ENCODE peak calls at places on chromosomes 5 and 9, in four cellular contexts. K is mammary epithelial cell, W is astrocyte, X is PC-9. Q is an unnamed sample.

GRCh38 chr9:14585730-14586473 is 107.3 kb downstream of the ZDHHC21 start:
- DNase-seq in K (no peak), W (no peak), X (no peak), Q (no peak)

GRCh38 chr9:115276621-115277020 is 158.7 kb upstream of the TNC start:
- DNase-seq in W (peak; percentile 79), K (no peak), X (no peak), Q (no peak)

GRCh38 chr9:86368871-86369521 is 14.8 kb upstream of the TUT7 start:
- DNase-seq in X (peak; percentile 78), K (peak; percentile 97), W (peak; percentile 72), Q (no peak)

GRCh38 chr9:91419222-91420191 is 4.1 kb downstream of the NFIL3 start:
- DNase-seq in K (peak; percentile 90), W (peak; percentile 93), X (peak; percentile 89), Q (peak; percentile 75)

GRCh38 chr5:161094411-161094810 is 242.4 kb upstream of the ATP10B start:
- DNase-seq in W (peak; percentile 81), X (no peak), K (peak; percentile 43), Q (no peak)

GRCh38 chr9:34332370-34332964 is 3.1 kb downstream of the NUDT2 start:
- DNase-seq in X (no peak), W (peak; percentile 24), K (peak; percentile 54), Q (peak; percentile 67)

GRCh38 chr9:95783426-95783975 is 92.0 kb upstream of the ERCC6L2 start:
- DNase-seq in X (no peak), W (peak; percentile 77), K (no peak), Q (no peak)

GRCh38 chr5:62132279-62132678 is 173.7 kb upstream of the KIF2A start:
- DNase-seq in X (no peak), K (peak; percentile 61), W (no peak), Q (no peak)

GRCh38 chr9:14744768-14745167 is 22.2 kb upstream of the CER1 start:
- DNase-seq in K (no peak), W (no peak), X (no peak), Q (no peak)

GRCh38 chr5:133240425-133241091 is 188.7 kb downstream of the HSPA4 start:
- DNase-seq in W (peak; percentile 98), K (peak; percentile 98), X (peak; percentile 94), Q (peak; percentile 95)

GRCh38 chr5:112574566-112574965 is 155.5 kb upstream of the EPB41L4A start:
- DNase-seq in W (no peak), K (no peak), X (no peak), Q (no peak)

GRCh38 chr5:98839469-98840383 is 66.3 kb downstream of the RGMB start:
- DNase-seq in K (no peak), X (no peak), W (peak; percentile 10), Q (no peak)

GRCh38 chr5:154627711-154628678 is 127.2 kb upstream of the LARP1 start:
- DNase-seq in K (peak; percentile 57), X (no peak), W (no peak), Q (no peak)

GRCh38 chr5:114101153-114101552 is 260.7 kb upstream of the KCNN2 start:
- DNase-seq in K (peak; percentile 17), X (peak; percentile 35), W (peak; percentile 16), Q (peak; percentile 37)

GRCh38 chr5:124302504-124302903 is 443.9 kb downstream of the ZNF608 start:
- DNase-seq in X (no peak), K (no peak), W (peak; percentile 26), Q (no peak)

GRCh38 chr9:121640076-121640475 is 11.4 kb upstream of the DAB2IP start:
- DNase-seq in W (no peak), K (no peak), X (no peak), Q (peak; percentile 36)

GRCh38 chr5:157366741-157367684 is 93.0 kb upstream of the NIPAL4 start:
- DNase-seq in X (no peak), W (peak; percentile 70), K (no peak), Q (peak; percentile 70)

GRCh38 chr9:118510711-118511110 is 806.5 kb downstream of the TLR4 start:
- DNase-seq in W (no peak), X (no peak), K (no peak), Q (no peak)

GRCh38 chr5:81068063-81068462 is 107.9 kb downstream of the RASGRF2 start:
- DNase-seq in W (no peak), K (no peak), X (no peak), Q (peak; percentile 59)
- TF ChIP-seq EZH2 in W (no peak), K (no peak), X (no peak), Q (no peak)

DNA sequence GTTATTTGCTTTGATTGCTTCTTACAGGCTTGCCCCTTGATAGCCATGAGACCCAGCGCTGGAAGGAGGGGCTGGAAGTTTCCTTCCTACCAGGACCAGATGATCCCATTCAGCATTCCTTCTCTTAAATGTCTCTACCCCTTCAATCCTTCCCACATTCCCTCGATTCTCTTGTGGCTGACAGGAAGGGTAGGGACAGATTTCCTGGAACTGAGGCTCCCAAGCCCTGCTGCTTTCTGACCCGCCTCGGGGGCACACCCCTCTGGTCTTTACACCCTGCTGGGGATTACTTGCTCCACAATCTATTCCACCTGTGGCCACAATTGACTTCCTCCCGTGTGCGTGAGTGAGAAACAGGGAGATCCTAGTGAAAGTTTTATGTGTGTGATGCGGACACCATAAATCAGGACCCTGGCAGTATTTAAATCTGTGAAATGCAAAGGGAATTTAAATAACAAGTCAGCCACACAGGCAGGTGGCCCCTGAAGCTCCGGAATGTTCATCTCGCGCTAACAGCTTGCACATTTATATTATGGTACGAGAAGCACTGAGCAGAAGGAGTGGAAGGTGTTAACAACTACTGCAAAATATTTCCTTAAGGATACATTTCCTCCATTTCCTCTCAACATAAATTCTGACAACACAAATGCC is 237.5 kb downstream of the SLIT3 start:
- DNase-seq in K (no peak), X (no peak), W (no peak), Q (no peak)
- TF ChIP-seq EZH2 in K (no peak), X (no peak), W (no peak), Q (no peak)

GRCh38 chr5:82387819-82388166 is 109.6 kb upstream of the RPS23 start:
- DNase-seq in W (no peak), X (no peak), K (no peak), Q (peak; percentile 31)
- TF ChIP-seq EZH2 in W (no peak), X (no peak), K (no peak), Q (no peak)

GRCh38 chr9:35930521-35930920 is 21.2 kb downstream of the SPAAR start:
- DNase-seq in K (no peak), X (no peak), W (no peak), Q (no peak)
- TF ChIP-seq EZH2 in K (no peak), X (no peak), W (no peak), Q (no peak)